ENCODE peak calls at places on chromosomes 11 and 22, in four cellular contexts. S, E, F and A are unnamed samples.

GRCh38 chr11:69923641-69924307 is 104.6 kb upstream of the FGF3 start:
- DNase-seq in S (no peak), E (no peak), F (no peak), A (no peak)

GRCh38 chr11:41788177-41788576 is 328.7 kb upstream of the LRRC4C start:
- DNase-seq in S (no peak), F (no peak), E (no peak), A (no peak)

GRCh38 chr11:76695133-76695532 is 24.6 kb upstream of the LRRC32 start:
- DNase-seq in E (no peak), F (no peak), S (no peak), A (no peak)

GRCh38 chr11:110488446-110488845 is 58.7 kb downstream of the FDX1 start:
- DNase-seq in E (no peak), S (no peak), F (no peak), A (no peak)

GRCh38 chr22:36727110-36727509 is 23.6 kb upstream of the CACNG2 start:
- DNase-seq in E (no peak), S (no peak), F (no peak), A (no peak)

GRCh38 chr11:126307706-126308105 is 3.8 kb downstream of the DCPS start:
- DNase-seq in E (no peak), F (peak; percentile 59), S (no peak), A (peak; percentile 60)

GRCh38 chr22:29338398-29338797 is 22.9 kb upstream of the RASL10A start:
- DNase-seq in E (no peak), S (no peak), F (no peak), A (no peak)

GRCh38 chr22:19942071-19942885 is 660 bp upstream of the TXNRD2 start:
- DNase-seq in F (peak; percentile 76), E (peak; percentile 38), S (no peak), A (peak; percentile 69)

GRCh38 chr11:47508595-47509555 is 44.1 kb downstream of the CELF1 start:
- DNase-seq in F (no peak), S (peak; percentile 68), E (no peak), A (no peak)

GRCh38 chr11:10561043-10561818 is 7.2 kb downstream of the LYVE1 start:
- DNase-seq in S (peak; percentile 7), F (no peak), E (no peak), A (no peak)

GRCh38 chr11:68127791-68128681 is 6.8 kb upstream of the CHKA start:
- DNase-seq in S (peak; percentile 95), E (no peak), F (no peak), A (peak; percentile 86)

GRCh38 chr11:134700101-134700640 is 288.1 kb upstream of the B3GAT1 start:
- DNase-seq in E (no peak), F (no peak), S (no peak), A (no peak)

GRCh38 chr11:11290354-11290753 is 62.7 kb downstream of the CSNK2A3 start:
- DNase-seq in F (no peak), E (no peak), S (no peak), A (no peak)

GRCh38 chr22:39994566-39995345 is at the start of gene FAM83F:
- DNase-seq in S (peak; percentile 70), E (no peak), F (no peak), A (no peak)
- H3K4me3 ChIP-seq in S (peak within 1 kb of the TSS; percentile 61), E (peak within 1 kb of the TSS; percentile 64), F (no peak within 1 kb of the TSS), A (no peak within 1 kb of the TSS)

DNA sequence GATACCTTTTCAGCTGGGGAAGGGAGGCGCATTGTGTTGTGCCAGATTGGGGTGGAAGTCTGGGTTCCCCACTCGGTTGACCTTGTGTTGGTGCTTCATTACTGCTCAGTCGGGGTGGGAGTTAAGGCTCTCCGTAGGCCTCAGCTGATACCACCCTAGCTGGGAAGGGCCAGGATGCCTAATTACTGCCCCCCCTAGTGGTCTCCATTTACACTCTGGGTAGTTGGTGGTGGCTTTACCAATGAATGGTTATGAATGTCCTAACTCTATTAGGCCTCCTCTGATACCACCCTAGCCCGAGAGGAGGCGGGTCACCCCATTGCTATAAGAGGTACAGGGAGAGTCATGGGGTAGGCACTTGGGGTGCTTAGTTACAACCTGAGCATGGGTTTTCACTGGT is 27.5 kb upstream of the HIKESHI start:
- DNase-seq in E (no peak), S (no peak), F (no peak), A (no peak)
- TF ChIP-seq CTCF in E (peak; percentile 2), S (peak; percentile 48), F (peak; percentile 20), A (peak; percentile 27)

DNA sequence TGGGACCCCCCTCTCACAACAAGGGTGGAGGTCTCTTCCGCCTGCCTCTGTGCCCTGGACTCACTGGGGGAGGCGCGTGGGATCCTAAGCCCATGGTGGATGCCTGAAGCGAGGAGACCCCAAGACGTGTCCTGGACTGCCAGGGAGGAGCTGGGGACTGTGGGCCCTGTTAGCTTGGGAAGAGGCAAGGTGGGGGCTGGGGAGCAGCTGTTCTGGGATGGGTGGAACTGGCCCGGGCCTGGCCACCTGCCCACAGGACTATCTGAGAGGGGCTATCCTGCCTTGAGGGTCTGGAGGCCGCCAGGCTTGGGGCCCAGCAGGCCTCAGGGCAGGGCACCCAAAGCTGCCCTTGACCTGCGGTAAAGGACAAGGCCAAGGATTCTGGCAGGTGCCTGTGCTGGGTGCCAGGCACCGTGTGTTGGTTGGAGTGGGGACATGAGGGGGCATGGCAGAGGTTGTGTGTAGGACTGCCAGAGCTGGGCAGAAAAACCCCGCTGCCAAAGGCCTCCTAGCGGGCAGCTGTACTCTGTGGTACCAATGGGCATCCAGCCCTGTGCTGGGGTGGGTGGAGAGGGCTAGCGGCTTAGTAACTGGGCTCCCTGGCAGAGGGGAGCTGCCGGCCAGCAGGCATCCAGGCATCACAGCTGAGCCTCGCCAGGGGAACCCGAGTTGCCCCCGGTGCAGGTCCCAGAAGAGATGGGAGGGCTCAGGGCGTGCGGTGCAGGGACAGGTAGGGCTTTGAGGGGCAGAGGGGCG is 670 bp downstream of the LSP1 start:
- DNase-seq in F (no peak), E (peak; percentile 43), S (no peak), A (no peak)
- H3K4me3 ChIP-seq in F (no peak overlapping the region), E (peak overlapping the region; percentile 47), S (no peak overlapping the region), A (no peak overlapping the region)

GRCh38 chr22:48320671-48321515 is 1506.8 kb downstream of the BRD1 start:
- DNase-seq in S (no peak), F (no peak), E (no peak), A (no peak)
- TF ChIP-seq CTCF in S (no peak), F (no peak), E (no peak), A (no peak)

GRCh38 chr11:129592191-129592590 is 216.5 kb downstream of the BARX2 start:
- DNase-seq in F (no peak), E (no peak), S (no peak), A (no peak)

GRCh38 chr11:129590753-129591475 is 215.3 kb downstream of the BARX2 start:
- DNase-seq in S (no peak), F (no peak), E (no peak), A (no peak)

GRCh38 chr11:129591527-129591926 is 215.9 kb downstream of the BARX2 start:
- DNase-seq in F (no peak), E (no peak), S (no peak), A (no peak)

GRCh38 chr11:129589190-129589589 is 213.5 kb downstream of the BARX2 start:
- DNase-seq in E (no peak), F (no peak), S (no peak), A (no peak)

DNA sequence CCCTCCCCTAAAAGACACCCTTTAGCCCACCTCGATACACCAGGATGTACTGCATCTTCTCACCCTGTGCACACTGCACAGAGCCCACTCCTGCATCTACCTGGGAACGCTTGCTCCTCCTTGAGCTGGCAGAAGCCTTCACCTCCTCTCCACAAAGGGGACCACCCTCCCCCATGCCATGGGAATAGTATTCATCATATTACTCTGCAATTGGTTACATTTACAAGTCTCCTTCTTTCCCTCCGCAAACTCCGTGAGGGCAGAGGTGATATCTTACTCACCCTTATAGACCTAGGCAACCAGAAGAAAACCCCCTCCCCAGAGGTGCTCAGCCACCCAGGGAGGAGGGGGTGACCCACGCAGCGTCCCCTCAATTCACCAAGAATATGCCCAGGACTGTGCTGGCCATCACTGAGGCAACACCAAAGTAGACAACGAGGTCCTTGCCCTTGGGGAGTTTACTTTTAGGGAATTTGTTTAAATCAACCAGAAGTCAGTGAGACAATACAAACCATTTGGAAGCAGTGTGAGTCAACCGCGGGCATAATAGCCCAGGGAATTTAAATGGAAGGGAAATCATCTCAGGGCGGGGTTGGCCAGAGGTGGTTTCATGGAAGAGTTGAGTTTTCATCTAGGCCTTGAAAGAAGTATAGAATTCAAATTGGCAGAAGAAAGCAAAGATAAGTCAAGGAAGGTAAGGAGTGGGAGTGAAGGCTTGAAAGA is 214.5 kb downstream of the BARX2 start:
- DNase-seq in E (no peak), S (no peak), F (no peak), A (no peak)
- H3K4me3 ChIP-seq in E (no peak overlapping the region), S (no peak overlapping the region), F (no peak overlapping the region), A (no peak overlapping the region)